ENCODE peak calls at places on chromosomes 11 and 22, in eight cellular contexts. Q is SK-N-SH, G is stomach, I is HCT116, W is sigmoid colon, R is GM23338, Z is transverse colon, E is endothelial cell of umbilical vein. K is an unnamed sample.

GRCh38 chr11:116694815-116695590 is 77.8 kb downstream of the BUD13 start:
- DNase-seq in W (peak; percentile 50), R (no peak), Q (peak; percentile 4), Z (no peak), I (no peak), G (peak; percentile 21), E (no peak), K (no peak)

GRCh38 chr11:3380706-3381570 is 2.0 kb upstream of the ZNF195 start:
- DNase-seq in E (no peak), Q (no peak), R (peak; percentile 87), I (no peak), G (no peak), W (no peak), Z (no peak), K (no peak)

GRCh38 chr11:70615036-70615875 is 216.9 kb downstream of the CTTN start:
- DNase-seq in R (no peak), E (no peak), Z (no peak), I (no peak), W (no peak), Q (no peak), G (no peak), K (no peak)

GRCh38 chr11:12269104-12269441 is 108.3 kb upstream of the PARVA start:
- DNase-seq in Q (peak; percentile 67), I (no peak), R (no peak), Z (no peak), G (peak; percentile 57), E (peak; percentile 55), W (peak; percentile 80), K (peak; percentile 71)

GRCh38 chr11:35131094-35131493 is 7.9 kb upstream of the CD44 start:
- DNase-seq in Z (no peak), W (no peak), I (no peak), R (no peak), Q (no peak), E (no peak), G (no peak), K (no peak)

GRCh38 chr11:44484211-44484610 is 81.3 kb upstream of the CD82 start:
- DNase-seq in I (peak; percentile 8), W (peak; percentile 40), R (peak; percentile 62), E (peak; percentile 12), Z (no peak), Q (peak; percentile 68), G (no peak), K (no peak)

GRCh38 chr11:134055029-134055428 is 13.8 kb upstream of the JAM3 start:
- DNase-seq in W (no peak), Z (no peak), I (no peak), Q (no peak), R (no peak), E (no peak), G (no peak), K (no peak)

GRCh38 chr11:80860632-80861031 is 1419.8 kb upstream of the TENM4 start:
- DNase-seq in Z (no peak), I (no peak), E (peak; percentile 90), R (no peak), G (no peak), W (no peak), Q (no peak), K (no peak)

GRCh38 chr11:131894615-131895544 is 524.5 kb downstream of the NTM start:
- DNase-seq in Q (no peak), G (no peak), W (no peak), Z (no peak), I (no peak), E (no peak), R (no peak), K (no peak)

GRCh38 chr11:60864856-60865513 is 2.4 kb upstream of the ZP1 start:
- DNase-seq in Q (no peak), W (peak; percentile 13), G (no peak), I (no peak), R (no peak), Z (no peak), E (no peak), K (no peak)

GRCh38 chr11:16335236-16335962 is 20.9 kb downstream of the SOX6 start:
- DNase-seq in G (no peak), I (no peak), W (no peak), R (no peak), Q (no peak), E (no peak), Z (no peak), K (no peak)

GRCh38 chr11:363948-364761 is 5.1 kb upstream of the B4GALNT4 start:
- DNase-seq in Z (peak; percentile 88), G (peak; percentile 78), R (peak; percentile 88), W (peak; percentile 57), E (peak; percentile 37), Q (peak; percentile 85), I (peak; percentile 55), K (peak; percentile 43)

GRCh38 chr11:17443000-17443399 is 33.6 kb downstream of the ABCC8 start:
- DNase-seq in I (no peak), W (no peak), Z (no peak), Q (no peak), E (no peak), R (no peak), G (no peak), K (no peak)

GRCh38 chr11:26621147-26621546 is 49.1 kb upstream of the MUC15 start:
- DNase-seq in R (no peak), I (no peak), W (no peak), Q (no peak), G (no peak), Z (no peak), E (no peak), K (no peak)

GRCh38 chr11:94196363-94196762 is 67.7 kb downstream of the PANX1 start:
- DNase-seq in I (no peak), W (no peak), Z (no peak), E (no peak), Q (no peak), R (no peak), G (peak; percentile 64), K (no peak)

GRCh38 chr11:34316347-34317037 is 41.3 kb downstream of the ABTB2 start:
- DNase-seq in Q (no peak), E (no peak), I (no peak), G (no peak), R (no peak), W (no peak), Z (no peak), K (no peak)

DNA sequence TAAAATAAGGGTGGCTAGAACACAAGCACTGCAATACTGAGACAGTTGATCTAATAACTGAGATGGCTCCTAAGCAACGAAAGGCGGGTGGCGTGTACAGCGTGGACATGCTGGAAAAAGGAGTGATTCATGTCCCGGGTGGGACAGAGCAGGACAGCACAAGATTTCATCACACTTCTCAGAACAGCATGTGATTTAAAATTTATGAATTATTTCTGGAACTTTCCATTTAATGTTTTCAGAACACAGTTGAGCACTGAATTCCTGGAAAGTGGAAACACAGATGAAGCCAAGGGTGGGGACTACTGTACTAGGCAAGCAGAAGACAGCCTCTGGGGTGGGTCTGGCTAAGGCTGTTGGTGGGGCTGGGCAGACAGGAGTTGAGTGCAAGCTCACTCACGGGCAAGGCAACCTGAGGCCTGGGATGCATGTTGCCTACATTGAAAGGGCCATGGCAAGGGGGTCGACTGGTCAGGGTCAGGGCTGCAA is 165.6 kb upstream of the DDI1 start:
- DNase-seq in E (no peak), G (no peak), R (no peak), Z (no peak), I (no peak), Q (no peak), W (peak; percentile 89), K (no peak)
- TF ChIP-seq POLR2AphosphoS5 in E (no peak), G (no peak), R (no peak), Z (peak; percentile 30), I (no peak), Q (no peak), W (peak; percentile 36), K (no peak)

GRCh38 chr11:128622137-128622523 is 34.8 kb upstream of the ETS1 start:
- DNase-seq in Z (no peak), R (no peak), G (no peak), Q (no peak), E (no peak), I (no peak), W (no peak), K (no peak)

GRCh38 chr11:128621491-128622136 is 34.3 kb upstream of the ETS1 start:
- DNase-seq in Q (no peak), I (no peak), W (peak; percentile 87), G (no peak), R (no peak), Z (no peak), E (no peak), K (no peak)

GRCh38 chr11:128624269-128625170 is 37.2 kb upstream of the ETS1 start:
- DNase-seq in Z (peak; percentile 58), I (no peak), R (no peak), W (no peak), Q (no peak), E (no peak), G (peak; percentile 77), K (peak; percentile 51)

GRCh38 chr11:128619540-128620305 is 32.4 kb upstream of the ETS1 start:
- DNase-seq in R (no peak), Z (no peak), W (no peak), G (no peak), E (no peak), I (no peak), Q (peak; percentile 54), K (no peak)

GRCh38 chr11:128620306-128621175 is 33.2 kb upstream of the ETS1 start:
- DNase-seq in W (no peak), E (no peak), R (no peak), Z (no peak), G (no peak), Q (no peak), I (no peak), K (no peak)
- H3K4me3 ChIP-seq in W (no peak overlapping the region), E (no peak overlapping the region), R (no peak overlapping the region), Z (no peak overlapping the region), G (no peak overlapping the region), Q (no peak overlapping the region), I (no peak overlapping the region), K (no peak overlapping the region)

GRCh38 chr22:36075724-36076123 is 47.1 kb upstream of the RBFOX2 start:
- DNase-seq in W (no peak), I (no peak), Z (no peak), E (no peak), R (no peak), G (no peak), Q (no peak), K (no peak)
- TF ChIP-seq POLR2AphosphoS5 in W (no peak), I (no peak), Z (no peak), E (no peak), R (no peak), G (no peak), Q (no peak), K (no peak)

GRCh38 chr11:68327586-68328370 is 15.4 kb downstream of the LRP5 start:
- DNase-seq in R (no peak), W (no peak), Z (no peak), G (no peak), I (no peak), E (no peak), Q (peak; percentile 15), K (no peak)

GRCh38 chr11:68326334-68327215 is 14.2 kb downstream of the LRP5 start:
- DNase-seq in E (no peak), R (no peak), G (peak; percentile 51), I (no peak), Q (peak; percentile 15), Z (peak; percentile 35), W (no peak), K (no peak)

GRCh38 chr11:68329496-68329895 is 17.1 kb downstream of the LRP5 start:
- DNase-seq in W (no peak), Q (no peak), I (no peak), G (no peak), Z (no peak), E (no peak), R (no peak), K (no peak)

GRCh38 chr11:68329993-68330699 is 17.8 kb downstream of the LRP5 start:
- DNase-seq in Q (peak; percentile 83), G (no peak), Z (no peak), R (peak; percentile 39), W (no peak), E (no peak), I (no peak), K (no peak)

GRCh38 chr11:68328374-68329091 is 16.1 kb downstream of the LRP5 start:
- DNase-seq in I (no peak), G (peak; percentile 51), Q (peak; percentile 87), Z (peak; percentile 70), R (peak; percentile 75), E (peak; percentile 84), W (peak; percentile 72), K (no peak)
- H3K4me3 ChIP-seq in I (no peak overlapping the region), G (no peak overlapping the region), Q (no peak overlapping the region), Z (no peak overlapping the region), R (peak overlapping the region; percentile 22), E (no peak overlapping the region), W (no peak overlapping the region), K (no peak overlapping the region)

K was measured in prostate gland.